ENCODE peak calls at places on chromosomes 3 and 15, in seven cellular contexts. K, L, A, S, V, N and I are unnamed samples.

GRCh38 chr3:106809633-106810460 is 567.4 kb upstream of the CCDC54 start:
- DNase-seq in K (peak), L (no peak), A (no peak), S (no peak), V (no peak), N (no peak), I (no peak)

GRCh38 chr3:180657094-180657493 is 22.2 kb downstream of the CCDC39 start:
- DNase-seq in K (no peak), L (no peak), A (no peak), S (no peak), V (no peak), N (no peak), I (no peak)

GRCh38 chr3:117939628-117940027 is 1095.0 kb downstream of the IGSF11 start:
- DNase-seq in K (no peak), L (no peak), A (no peak), S (no peak), V (no peak), N (no peak), I (no peak)

GRCh38 chr3:107450254-107450653 is 72.5 kb upstream of the BBX start:
- DNase-seq in K (peak), L (no peak), A (no peak), S (no peak), V (no peak), N (no peak), I (peak)

GRCh38 chr3:176046717-176047116 is 1150.6 kb downstream of the TBL1XR1 start:
- DNase-seq in K (no peak), L (no peak), A (no peak), S (no peak), V (no peak), N (no peak), I (no peak)

GRCh38 chr3:42961633-42962032 is 17.5 kb upstream of the GASK1A start:
- DNase-seq in K (peak), L (no peak), A (no peak), S (peak), V (peak), N (peak), I (peak)

GRCh38 chr3:179589143-179589542 is 15.3 kb downstream of the MRPL47 start:
- DNase-seq in K (peak), L (no peak), A (no peak), S (no peak), V (no peak), N (no peak), I (no peak)

GRCh38 chr3:45043715-45044299 is 17.7 kb downstream of the CLEC3B start:
- DNase-seq in K (peak), L (no peak), A (no peak), S (no peak), V (no peak), N (peak), I (peak)

GRCh38 chr3:125281411-125281810 is 68.9 kb upstream of the SLC12A8 start:
- DNase-seq in K (no peak), L (no peak), A (no peak), S (no peak), V (no peak), N (no peak), I (no peak)

GRCh38 chr3:107981471-107982111 is 109.2 kb downstream of the CD47 start:
- DNase-seq in K (no peak), L (no peak), A (no peak), S (no peak), V (no peak), N (no peak), I (no peak)

GRCh38 chr15:92806763-92807162 is 93.4 kb upstream of the CHD2 start:
- DNase-seq in K (no peak), L (no peak), A (no peak), S (no peak), V (no peak), N (no peak), I (no peak)

GRCh38 chr3:165641569-165642310 is 195.5 kb downstream of the BCHE start:
- DNase-seq in K (no peak), L (no peak), A (no peak), S (no peak), V (no peak), N (no peak), I (no peak)

GRCh38 chr15:64246364-64247189 is 83.8 kb upstream of the PPIB start:
- DNase-seq in K (peak), L (no peak), A (no peak), S (no peak), V (no peak), N (peak), I (peak)

GRCh38 chr3:50164056-50164455 is 8.9 kb downstream of the SEMA3F start:
- DNase-seq in K (peak), L (peak), A (no peak), S (peak), V (peak), N (no peak), I (peak)

GRCh38 chr3:127680146-127680661 is 7.5 kb downstream of the ABTB1 start:
- DNase-seq in K (no peak), L (peak), A (peak), S (no peak), V (peak), N (no peak), I (no peak)

GRCh38 chr3:22377421-22377820 is 626.4 kb upstream of the ZNF385D start:
- DNase-seq in K (no peak), L (no peak), A (no peak), S (no peak), V (no peak), N (no peak), I (no peak)

GRCh38 chr3:65277788-65278187 is 590.0 kb upstream of the ADAMTS9 start:
- DNase-seq in K (no peak), L (no peak), A (no peak), S (no peak), V (no peak), N (no peak), I (no peak)

GRCh38 chr15:54273928-54274327 is 295.7 kb downstream of the UNC13C start:
- DNase-seq in K (no peak), L (no peak), A (no peak), S (no peak), V (no peak), N (no peak), I (peak)

GRCh38 chr3:31305324-31305723 is 227.4 kb upstream of the STT3B start:
- DNase-seq in K (no peak), L (no peak), A (no peak), S (no peak), V (no peak), N (no peak), I (no peak)

GRCh38 chr3:195698325-195699147 is 22.2 kb upstream of the MUC20 start:
- DNase-seq in K (no peak), L (no peak), A (no peak), S (no peak), V (no peak), N (no peak), I (no peak)

GRCh38 chr15:90020041-90020735 is 19.1 kb downstream of the ZNF710 start:
- DNase-seq in K (no peak), L (peak), A (no peak), S (no peak), V (no peak), N (no peak), I (no peak)

GRCh38 chr3:61573441-61573840 is 12.1 kb downstream of the PTPRG start:
- DNase-seq in K (no peak), L (no peak), A (no peak), S (no peak), V (no peak), N (no peak), I (no peak)

GRCh38 chr3:37806505-37807291 is 55.0 kb upstream of the CTDSPL start:
- DNase-seq in K (no peak), L (no peak), A (no peak), S (no peak), V (no peak), N (no peak), I (no peak)

GRCh38 chr3:18376682-18377081 is 48.5 kb downstream of the SATB1 start:
- DNase-seq in K (no peak), L (no peak), A (no peak), S (no peak), V (no peak), N (no peak), I (no peak)

GRCh38 chr15:80920271-80920699 is 69.3 kb downstream of the MESD start:
- DNase-seq in K (no peak), L (no peak), A (no peak), S (no peak), V (no peak), N (no peak), I (no peak)

GRCh38 chr3:140432176-140432753 is 245.6 kb upstream of the TRIM42 start:
- DNase-seq in K (no peak), L (no peak), A (peak), S (no peak), V (no peak), N (no peak), I (no peak)

GRCh38 chr15:40332138-40332781 is 8.5 kb downstream of the CCDC9B start:
- DNase-seq in K (no peak), L (no peak), A (no peak), S (no peak), V (no peak), N (no peak), I (no peak)

GRCh38 chr15:47300035-47300434 is 417.3 kb upstream of the SEMA6D start:
- DNase-seq in K (no peak), L (no peak), A (no peak), S (no peak), V (no peak), N (no peak), I (no peak)

GRCh38 chr3:158631986-158632385 is 12.3 kb upstream of the GFM1 start:
- DNase-seq in K (no peak), L (no peak), A (no peak), S (no peak), V (no peak), N (no peak), I (no peak)

GRCh38 chr15:73926191-73927002 is at the start of gene LOXL1:
- DNase-seq in K (peak), L (peak), A (no peak), S (no peak), V (peak), N (peak), I (peak)

GRCh38 chr3:13479332-13479581 is 849 bp upstream of the HDAC11 start:
- DNase-seq in K (no peak), L (no peak), A (no peak), S (no peak), V (peak), N (peak), I (no peak)

GRCh38 chr15:64911317-64912186 is at the start of gene ANKDD1A:
- DNase-seq in K (peak), L (peak), A (no peak), S (no peak), V (peak), N (peak), I (peak)

GRCh38 chr3:53890726-53891499 is 746 bp downstream of the SELENOK start:
- DNase-seq in K (peak), L (no peak), A (no peak), S (no peak), V (peak), N (no peak), I (no peak)

GRCh38 chr15:45157974-45158373 is 28.2 kb downstream of the DUOX1 start:
- DNase-seq in K (peak), L (no peak), A (no peak), S (no peak), V (no peak), N (no peak), I (peak)

GRCh38 chr3:110384601-110385000 is 687.0 kb upstream of the NECTIN3 start:
- DNase-seq in K (peak), L (no peak), A (no peak), S (no peak), V (no peak), N (no peak), I (no peak)

GRCh38 chr15:63461230-63461629 is 43.2 kb upstream of the USP3 start:
- DNase-seq in K (no peak), L (no peak), A (no peak), S (no peak), V (peak), N (no peak), I (no peak)

GRCh38 chr3:48426401-48426909 is 3.4 kb downstream of the PLXNB1 start:
- DNase-seq in K (no peak), L (peak), A (no peak), S (no peak), V (no peak), N (no peak), I (no peak)

GRCh38 chr3:194056731-194057415 is 79.1 kb upstream of the HES1 start:
- DNase-seq in K (no peak), L (no peak), A (no peak), S (no peak), V (no peak), N (no peak), I (no peak)

GRCh38 chr15:65476942-65477341 is 40.5 kb downstream of the DPP8 start:
- DNase-seq in K (peak), L (no peak), A (no peak), S (no peak), V (no peak), N (no peak), I (no peak)

GRCh38 chr3:67016522-67017080 is 18.5 kb downstream of the KBTBD8 start:
- DNase-seq in K (no peak), L (no peak), A (no peak), S (no peak), V (no peak), N (no peak), I (no peak)
- TF ChIP-seq POLR2A in K (no peak), L (no peak), A (no peak), S (no peak), V (no peak), N (no peak), I (no peak)

DNA sequence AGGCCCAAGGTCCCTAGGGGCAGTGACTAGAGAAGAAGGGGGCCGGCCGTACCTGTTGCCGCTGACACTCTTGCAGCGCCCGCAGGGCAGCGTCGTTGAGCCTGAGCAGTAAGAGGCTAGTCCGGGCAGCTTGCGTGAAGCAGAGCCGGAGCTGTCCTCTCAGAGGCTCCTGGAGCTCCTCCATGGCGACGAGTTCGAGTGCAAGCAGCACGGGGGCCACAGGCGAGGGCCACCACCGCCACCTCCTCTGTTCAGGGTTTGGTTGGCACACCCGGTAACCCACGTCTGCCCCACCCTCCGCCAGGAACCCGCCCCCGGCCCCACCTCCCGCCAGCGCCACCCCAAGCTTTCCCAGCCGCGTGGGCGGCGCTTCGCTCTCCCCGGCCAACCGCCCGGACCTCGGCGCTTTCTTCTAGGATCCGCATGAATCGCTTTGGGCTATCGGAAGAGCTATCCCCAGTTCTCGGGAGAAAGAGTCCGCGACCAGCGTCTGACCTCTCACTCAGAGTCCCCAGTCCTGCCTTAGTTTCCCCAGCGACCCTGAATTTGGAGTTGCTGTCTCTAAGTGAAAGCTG is at the start of gene ELL3:
- DNase-seq in K (peak), L (peak), A (no peak), S (peak), V (peak), N (peak), I (peak)
- TF ChIP-seq POLR2A in K (no peak), L (peak), A (peak), S (no peak), V (no peak), N (peak), I (peak)

DNA sequence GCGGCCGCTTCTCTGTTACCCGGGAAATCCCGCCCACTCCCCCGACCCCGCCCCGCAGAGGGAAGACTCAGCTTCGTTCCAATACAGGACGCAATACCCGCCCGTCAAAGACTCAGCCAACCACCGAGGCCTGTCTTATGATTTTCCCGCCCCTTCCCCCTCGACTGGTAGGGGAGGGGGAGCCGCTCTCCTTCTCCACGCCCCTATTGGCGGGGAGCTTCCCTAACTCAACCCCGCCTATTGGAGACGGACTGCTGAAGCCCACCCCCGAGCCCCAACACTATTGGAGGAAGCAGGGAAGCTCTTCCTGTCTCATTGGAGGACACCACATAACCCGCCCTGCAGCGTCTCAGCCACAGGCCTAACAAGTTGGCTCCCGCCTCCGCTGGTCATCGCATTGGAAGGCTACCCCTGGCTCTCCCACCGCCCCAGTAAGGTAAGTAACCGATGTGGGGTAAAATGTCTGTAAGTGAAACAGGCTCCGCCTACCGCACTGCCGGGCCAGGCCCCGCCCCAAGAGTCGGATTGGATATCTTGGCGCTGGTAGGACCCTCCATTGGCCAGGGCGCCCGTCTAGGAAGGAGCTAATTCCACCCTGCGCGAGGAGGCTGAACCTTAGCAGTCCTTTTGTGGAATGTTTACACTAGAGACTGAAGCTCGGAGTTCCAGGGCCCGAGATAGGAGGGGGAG is at the start of gene SIN3A:
- DNase-seq in K (peak), L (peak), A (peak), S (peak), V (peak), N (peak), I (peak)
- TF ChIP-seq POLR2A in K (no peak), L (no peak), A (peak), S (no peak), V (no peak), N (no peak), I (peak)

DNA sequence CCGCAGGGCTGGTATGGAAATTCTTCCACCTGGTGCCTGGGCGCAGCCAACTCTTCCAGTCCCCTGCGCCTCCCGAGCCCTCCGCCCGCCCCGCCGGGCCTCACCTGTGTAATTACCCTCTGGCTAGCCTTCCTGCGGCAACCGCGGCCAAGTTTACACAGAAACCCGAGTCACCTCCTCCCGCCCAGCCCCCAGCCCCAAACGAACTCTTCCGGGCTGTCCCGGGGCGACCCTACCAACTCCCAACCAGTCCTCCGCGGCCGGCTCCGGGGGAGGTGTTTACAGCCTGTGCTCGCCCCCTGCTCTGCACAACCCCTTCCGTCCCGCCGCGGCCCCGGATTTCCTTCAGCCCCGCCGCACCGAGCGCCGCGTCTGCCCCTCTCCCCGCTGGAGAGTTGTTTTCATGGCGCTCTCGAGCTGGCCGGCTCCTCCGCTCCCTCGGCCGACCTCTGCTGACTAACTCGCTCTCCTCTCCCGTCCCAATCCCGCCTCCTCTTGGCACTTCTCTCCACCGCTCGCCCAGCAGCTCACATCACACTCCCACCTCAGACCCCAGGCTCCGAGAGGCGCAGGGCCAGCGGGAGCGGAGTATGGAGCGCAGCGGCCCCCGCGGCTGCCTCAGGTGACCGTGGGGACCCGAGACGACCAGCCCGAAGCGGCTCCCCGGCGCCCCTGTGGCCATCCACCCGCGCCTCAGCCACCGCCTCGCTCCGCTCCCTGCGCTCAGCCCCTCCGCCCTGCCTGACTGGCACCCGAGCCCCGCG is 538 bp downstream of the ATOSA start:
- DNase-seq in K (peak), L (peak), A (no peak), S (peak), V (peak), N (peak), I (peak)
- TF ChIP-seq POLR2A in K (no peak), L (no peak), A (no peak), S (no peak), V (no peak), N (peak), I (no peak)

GRCh38 chr15:61654004-61654740 is 406.1 kb downstream of the VPS13C start:
- DNase-seq in K (no peak), L (no peak), A (no peak), S (no peak), V (no peak), N (no peak), I (no peak)

GRCh38 chr15:61655881-61656280 is 404.4 kb downstream of the VPS13C start:
- DNase-seq in K (no peak), L (no peak), A (no peak), S (no peak), V (no peak), N (no peak), I (no peak)

GRCh38 chr15:61654918-61655317 is 405.3 kb downstream of the VPS13C start:
- DNase-seq in K (no peak), L (no peak), A (no peak), S (no peak), V (no peak), N (no peak), I (no peak)

GRCh38 chr15:61651267-61651666 is 409.0 kb downstream of the VPS13C start:
- DNase-seq in K (no peak), L (no peak), A (no peak), S (no peak), V (no peak), N (no peak), I (no peak)

DNA sequence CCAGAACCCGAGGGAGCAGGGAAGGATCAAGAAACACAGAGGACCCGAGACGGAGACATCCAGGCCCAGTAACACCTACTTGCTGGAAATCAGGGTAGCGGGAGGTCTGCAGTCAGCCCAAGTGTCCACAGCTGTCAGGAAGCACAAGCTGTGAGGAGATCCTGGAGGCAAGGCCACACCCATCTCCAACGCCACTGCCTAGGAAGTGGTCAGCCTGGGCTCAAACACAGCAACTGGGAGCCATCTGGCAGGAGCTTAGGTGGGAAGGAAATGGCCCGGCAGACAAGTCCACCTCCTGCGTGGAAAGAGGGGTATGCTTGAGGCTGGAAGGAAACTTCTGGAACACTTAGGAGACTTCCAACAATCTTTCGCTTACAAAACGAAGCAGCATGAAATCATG is 407.1 kb downstream of the VPS13C start:
- DNase-seq in K (no peak), L (no peak), A (no peak), S (no peak), V (peak), N (no peak), I (no peak)
- TF ChIP-seq POLR2A in K (no peak), L (no peak), A (no peak), S (no peak), V (no peak), N (no peak), I (no peak)

DNA sequence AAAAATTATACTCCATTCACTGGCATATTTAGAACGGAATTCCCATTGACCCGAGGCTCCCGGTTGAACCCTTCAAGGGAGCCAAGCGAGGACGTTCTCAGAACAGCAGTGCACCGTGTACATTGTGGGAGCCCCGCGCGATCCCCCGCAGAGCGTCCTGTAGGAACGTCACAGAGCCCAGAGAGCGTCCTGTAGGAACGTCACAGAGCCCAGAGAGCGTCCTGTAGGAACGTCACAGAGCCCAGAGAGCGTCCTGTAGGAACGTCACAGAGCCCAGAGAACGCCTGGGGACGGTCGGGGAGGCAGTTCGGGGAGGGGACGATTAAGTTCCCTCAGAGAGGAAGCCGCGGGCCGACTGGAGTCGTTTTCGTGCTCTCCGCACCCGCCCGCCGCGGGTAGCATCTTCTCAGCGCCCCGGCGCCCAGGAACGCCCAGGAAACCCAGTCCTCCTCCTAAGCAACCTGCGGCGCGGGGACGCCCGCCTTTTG is 506 bp upstream of the ATP1B3 start:
- DNase-seq in K (peak), L (peak), A (no peak), S (peak), V (peak), N (peak), I (no peak)
- TF ChIP-seq POLR2A in K (peak), L (peak), A (no peak), S (no peak), V (peak), N (peak), I (peak)